ENCODE peak calls at places on chromosomes 11 and 22, in ten cellular contexts. O, A, K, S, J, G, E, Q, V and W are unnamed samples.

GRCh38 chr11:107651672-107652071 is 60.2 kb downstream of the SLN start:
- DNase-seq in E (peak; percentile 12), Q (no peak), S (no peak), O (peak; percentile 44), K (peak; percentile 6), J (peak; percentile 29), V (no peak), G (peak; percentile 9), A (no peak), W (no peak)

GRCh38 chr11:35875063-35875462 is 68.8 kb upstream of the LDLRAD3 start:
- DNase-seq in J (no peak), A (no peak), V (no peak), O (no peak), G (no peak), K (no peak), S (no peak), Q (no peak), E (no peak), W (no peak)

GRCh38 chr11:47766363-47767227 is 546 bp downstream of the FNBP4 start:
- DNase-seq in O (peak; percentile 41), S (peak; percentile 28), K (no peak), V (peak; percentile 18), Q (peak; percentile 71), E (peak; percentile 59), J (peak; percentile 39), G (peak; percentile 85), A (no peak), W (peak; percentile 56)

GRCh38 chr11:10263929-10264328 is 30.1 kb downstream of the SBF2 start:
- DNase-seq in K (no peak), V (no peak), E (peak; percentile 84), Q (no peak), G (peak; percentile 81), O (no peak), J (peak; percentile 34), A (peak; percentile 21), S (no peak), W (no peak)

GRCh38 chr11:60982184-60982583 is 10.7 kb downstream of the CD6 start:
- DNase-seq in A (no peak), K (no peak), S (no peak), V (no peak), J (no peak), G (no peak), O (no peak), E (no peak), Q (no peak), W (no peak)

GRCh38 chr11:62217191-62217748 is 8.8 kb downstream of the SCGB2A1 start:
- DNase-seq in O (peak; percentile 75), K (no peak), E (no peak), J (peak; percentile 66), V (no peak), G (peak; percentile 49), S (peak; percentile 22), A (no peak), Q (peak; percentile 25), W (no peak)

GRCh38 chr22:42977574-42977973 is 37.4 kb downstream of the PACSIN2 start:
- DNase-seq in V (no peak), G (no peak), K (no peak), E (no peak), S (no peak), O (no peak), Q (no peak), J (no peak), A (no peak), W (no peak)

GRCh38 chr11:45149483-45150056 is 3.1 kb downstream of the PRDM11 start:
- DNase-seq in V (no peak), G (no peak), K (no peak), S (no peak), O (no peak), A (no peak), E (no peak), Q (no peak), J (no peak), W (no peak)

GRCh38 chr22:46866591-46866990 is 104.1 kb downstream of the TBC1D22A start:
- DNase-seq in A (peak; percentile 57), S (no peak), Q (no peak), J (peak; percentile 56), G (peak; percentile 95), V (no peak), E (peak; percentile 93), K (no peak), O (peak; percentile 26), W (peak; percentile 20)

GRCh38 chr11:58916637-58917036 is 22.7 kb upstream of the GLYATL1 start:
- DNase-seq in Q (no peak), O (no peak), G (no peak), A (no peak), E (no peak), J (no peak), S (no peak), V (no peak), K (no peak), W (no peak)

GRCh38 chr11:133659542-133660201 is 127.4 kb upstream of the OPCML start:
- DNase-seq in O (peak; percentile 41), J (no peak), K (no peak), Q (peak; percentile 42), G (no peak), A (no peak), V (no peak), E (no peak), S (no peak), W (no peak)

GRCh38 chr11:1223346-1224108 is 661 bp downstream of the MUC5B start:
- DNase-seq in E (no peak), V (no peak), Q (no peak), A (no peak), G (no peak), O (no peak), S (no peak), K (no peak), J (peak; percentile 35), W (no peak)

GRCh38 chr11:92707173-92707619 is 262.3 kb upstream of the MTNR1B start:
- DNase-seq in E (no peak), G (no peak), J (no peak), S (no peak), Q (no peak), O (no peak), K (no peak), A (peak; percentile 97), V (no peak), W (no peak)

GRCh38 chr11:14073821-14074529 is 111.5 kb downstream of the SPON1 start:
- DNase-seq in E (no peak), O (peak; percentile 13), G (peak; percentile 70), S (no peak), V (no peak), A (no peak), J (no peak), K (no peak), Q (no peak), W (no peak)
- TF ChIP-seq EZH2 in E (no peak), O (no peak), G (no peak), S (no peak), V (no peak), A (no peak), J (no peak), K (no peak), Q (no peak), W (no peak)

GRCh38 chr11:134942633-134943032 is 530.6 kb upstream of the B3GAT1 start:
- DNase-seq in V (no peak), Q (no peak), A (no peak), E (peak; percentile 53), J (no peak), S (no peak), K (no peak), O (no peak), G (no peak), W (no peak)

GRCh38 chr11:134938212-134938611 is 526.2 kb upstream of the B3GAT1 start:
- DNase-seq in E (no peak), G (no peak), S (no peak), K (no peak), A (no peak), Q (no peak), V (no peak), J (no peak), O (no peak), W (no peak)

GRCh38 chr11:134939046-134939445 is 527.0 kb upstream of the B3GAT1 start:
- DNase-seq in K (no peak), G (no peak), V (no peak), E (no peak), Q (no peak), S (no peak), O (no peak), J (no peak), A (no peak), W (no peak)

GRCh38 chr11:134940441-134941125 is 528.5 kb upstream of the B3GAT1 start:
- DNase-seq in V (no peak), Q (no peak), O (no peak), S (no peak), G (no peak), A (no peak), J (no peak), K (no peak), E (no peak), W (no peak)

GRCh38 chr11:134939905-134940304 is 527.9 kb upstream of the B3GAT1 start:
- DNase-seq in E (no peak), S (peak; percentile 13), K (no peak), A (no peak), V (peak; percentile 32), O (no peak), J (no peak), Q (peak; percentile 68), G (no peak), W (no peak)
- TF ChIP-seq EZH2 in E (no peak), S (no peak), K (no peak), A (no peak), V (no peak), O (no peak), J (no peak), Q (no peak), G (no peak), W (no peak)

GRCh38 chr22:49671331-49672012 is 156.2 kb downstream of the BRD1 start:
- DNase-seq in S (no peak), E (no peak), G (no peak), Q (no peak), J (no peak), V (no peak), A (no peak), O (no peak), K (no peak), W (no peak)

GRCh38 chr22:49668402-49668801 is 159.3 kb downstream of the BRD1 start:
- DNase-seq in A (no peak), J (no peak), O (no peak), G (no peak), Q (no peak), K (no peak), V (no peak), S (no peak), E (no peak), W (no peak)

GRCh38 chr22:49673048-49673447 is 154.6 kb downstream of the BRD1 start:
- DNase-seq in J (no peak), Q (no peak), E (no peak), G (no peak), V (no peak), K (no peak), A (no peak), O (no peak), S (no peak), W (no peak)

GRCh38 chr22:49672013-49672516 is 155.6 kb downstream of the BRD1 start:
- DNase-seq in G (no peak), V (no peak), Q (no peak), K (no peak), A (no peak), O (no peak), E (no peak), J (no peak), S (no peak), W (no peak)

GRCh38 chr22:49670610-49671330 is 156.9 kb downstream of the BRD1 start:
- DNase-seq in E (no peak), K (no peak), O (no peak), V (no peak), J (no peak), Q (no peak), S (no peak), G (no peak), A (no peak), W (no peak)
- TF ChIP-seq EZH2 in E (peak; percentile 26), K (no peak), O (no peak), V (no peak), J (no peak), Q (no peak), S (no peak), G (no peak), A (no peak), W (no peak)

GRCh38 chr22:44901301-44901700 is 108.5 kb downstream of the PHF21B start:
- DNase-seq in K (peak; percentile 7), O (no peak), J (no peak), A (no peak), E (peak; percentile 2), V (no peak), Q (no peak), S (no peak), G (peak; percentile 4), W (no peak)
- TF ChIP-seq EZH2 in K (no peak), O (no peak), J (no peak), A (no peak), E (no peak), V (no peak), Q (no peak), S (no peak), G (no peak), W (no peak)